ENCODE peak calls at places on chromosomes 2 and 18, in six cellular contexts. F, J, N, Q, I and Y are unnamed samples. For H3K4me1, the result is how much of the 10 kb centered on the place peaks cover.

GRCh38 chr2:29063646-29064372 is 10.5 kb downstream of the PCARE start:
- DNase-seq in I (no peak), J (no peak), F (no peak), N (no peak), Q (no peak), Y (no peak)

GRCh38 chr2:1022178-1022577 is 71.5 kb downstream of the SNTG2 start:
- DNase-seq in F (no peak), N (no peak), J (no peak), I (no peak), Q (no peak), Y (no peak)

GRCh38 chr2:191217580-191217979 is 27.6 kb upstream of the MYO1B start:
- DNase-seq in F (no peak), Q (no peak), I (no peak), N (no peak), J (no peak), Y (no peak)

GRCh38 chr18:40017026-40017425 is 1938.0 kb upstream of the PIK3C3 start:
- DNase-seq in Q (no peak), F (no peak), J (no peak), I (no peak), N (no peak), Y (no peak)

GRCh38 chr18:13280066-13280795 is 61.7 kb downstream of the LDLRAD4 start:
- DNase-seq in I (no peak), Q (no peak), J (peak), F (no peak), N (no peak), Y (no peak)

GRCh38 chr2:232075859-232076258 is 114.3 kb downstream of the DIS3L2 start:
- DNase-seq in I (peak), F (no peak), J (no peak), N (no peak), Q (no peak), Y (no peak)

GRCh38 chr2:112683550-112684414 is 37.0 kb upstream of the NT5DC4 start:
- DNase-seq in I (no peak), Q (no peak), N (no peak), J (no peak), F (no peak), Y (no peak)

GRCh38 chr2:62147610-62148301 is 48.2 kb upstream of the B3GNT2 start:
- DNase-seq in J (no peak), F (no peak), Q (no peak), I (no peak), N (no peak), Y (no peak)

GRCh38 chr18:27544211-27544610 is 359.1 kb upstream of the CHST9 start:
- DNase-seq in I (no peak), F (no peak), Q (no peak), N (no peak), J (no peak), Y (no peak)

GRCh38 chr2:230891108-230891507 is 26.4 kb downstream of the ITM2C start:
- DNase-seq in F (no peak), N (no peak), I (no peak), J (no peak), Q (no peak), Y (no peak)

GRCh38 chr18:3966246-3966984 is 488.7 kb downstream of the DLGAP1 start:
- DNase-seq in Q (no peak), J (no peak), F (no peak), I (no peak), N (no peak), Y (no peak)

GRCh38 chr2:88350262-88350640 is 102.2 kb downstream of the FOXI3 start:
- DNase-seq in F (no peak), N (no peak), J (no peak), Q (no peak), I (no peak), Y (no peak)

GRCh38 chr2:142825861-142826260 is 51.6 kb upstream of the KYNU start:
- DNase-seq in N (no peak), I (no peak), Q (no peak), F (no peak), J (no peak), Y (no peak)

GRCh38 chr18:75165926-75166325 is 43.0 kb downstream of the PTGR3 start:
- DNase-seq in J (no peak), I (no peak), N (no peak), F (no peak), Q (no peak), Y (no peak)

GRCh38 chr2:217356142-217356541 is 496.3 kb upstream of the TNP1 start:
- DNase-seq in J (no peak), Q (no peak), N (no peak), F (no peak), I (no peak), Y (no peak)

GRCh38 chr2:23992931-23993330 is 17.0 kb upstream of the MFSD2B start:
- DNase-seq in J (no peak), N (no peak), F (no peak), Q (no peak), I (no peak), Y (no peak)

GRCh38 chr18:58378411-58378820 is 250.5 kb downstream of the ALPK2 start:
- DNase-seq in N (no peak), Q (no peak), I (no peak), J (no peak), F (no peak), Y (no peak)

GRCh38 chr2:105518897-105519296 is 120.0 kb upstream of the FHL2 start:
- DNase-seq in J (no peak), N (no peak), I (peak), Q (peak), F (no peak), Y (no peak)

GRCh38 chr2:230734247-230735175 is 21.9 kb downstream of the CAB39 start:
- DNase-seq in N (no peak), I (no peak), J (no peak), Q (no peak), F (no peak), Y (no peak)

DNA sequence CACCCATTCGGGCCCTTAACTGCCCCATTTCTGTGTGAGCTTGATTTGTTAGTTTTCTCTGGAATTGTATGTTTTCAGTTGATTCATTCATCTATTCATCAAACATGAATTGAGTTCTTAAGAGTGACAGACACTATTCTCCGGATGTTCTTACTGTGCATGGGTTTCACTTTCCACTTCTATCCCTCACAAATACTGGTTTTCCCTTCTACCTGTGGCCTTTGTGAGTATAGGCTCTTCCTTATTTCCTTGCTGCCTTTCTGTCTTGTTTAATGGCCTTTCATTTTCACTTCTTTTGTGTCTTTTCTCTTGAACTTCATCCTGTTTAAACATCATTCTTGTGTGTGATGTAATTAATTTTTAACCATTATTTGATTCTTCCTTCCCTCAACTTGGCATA is 90.7 kb downstream of the CRIM1 start:
- DNase-seq in N (no peak), J (no peak), F (no peak), I (no peak), Q (no peak), Y (no peak)
- H3K4me1 ChIP-seq in N (under half), J (half or more), F (under half), I (under half), Q (under half), Y (under half)

GRCh38 chr2:69644506-69644979 is 1.0 kb upstream of the AAK1 start:
- DNase-seq in N (no peak), J (peak), F (no peak), I (no peak), Q (no peak), Y (no peak)

GRCh38 chr2:69645026-69645425 is 1.5 kb upstream of the AAK1 start:
- DNase-seq in F (no peak), N (no peak), Q (no peak), I (peak), J (no peak), Y (no peak)

GRCh38 chr2:69645926-69646325 is 2.4 kb upstream of the AAK1 start:
- DNase-seq in I (no peak), F (no peak), J (no peak), Q (no peak), N (no peak), Y (no peak)

GRCh38 chr2:69643602-69644505 is at the start of gene AAK1:
- DNase-seq in F (peak), I (peak), J (peak), N (peak), Q (peak), Y (peak)

DNA sequence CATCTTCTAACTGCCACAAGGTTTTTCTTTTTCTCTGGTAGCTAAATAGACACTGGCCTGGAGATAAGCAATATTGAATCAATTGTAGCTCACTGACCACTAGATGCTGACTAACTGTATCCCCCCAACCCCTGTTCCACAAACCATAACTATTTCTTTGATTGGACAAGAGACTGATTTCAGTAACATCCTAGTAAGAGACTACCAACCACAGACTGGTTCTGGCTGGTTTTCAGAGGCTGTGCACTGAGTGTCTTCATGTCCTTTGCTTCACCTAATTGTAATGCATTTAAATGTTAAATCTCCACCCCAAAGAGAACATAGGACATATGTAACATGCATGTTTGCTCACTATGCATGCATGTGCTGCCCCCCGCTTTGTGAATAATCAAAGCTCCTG is 3.2 kb upstream of the AAK1 start:
- DNase-seq in N (no peak), J (no peak), I (no peak), F (no peak), Q (no peak), Y (no peak)
- H3K4me1 ChIP-seq in N (under half), J (under half), I (under half), F (under half), Q (under half), Y (under half)

DNA sequence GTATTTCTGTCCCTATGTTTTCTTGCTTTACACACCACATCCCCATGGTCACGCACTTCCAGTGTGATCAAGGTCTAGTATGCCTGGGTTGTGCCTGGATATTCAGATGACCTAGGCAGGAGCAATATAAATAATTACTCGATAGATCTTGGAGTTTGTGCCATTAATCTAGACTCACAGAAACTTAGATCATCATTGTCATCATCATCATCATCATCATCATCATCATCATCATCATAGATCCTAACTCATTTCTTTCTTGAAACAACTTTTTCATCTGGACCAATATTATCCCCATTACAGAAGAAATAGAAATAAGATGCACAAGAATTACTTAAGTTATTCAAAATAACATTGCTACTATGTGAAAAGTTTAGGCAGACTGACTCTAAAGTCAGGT is 130.3 kb upstream of the LRRTM4 start:
- DNase-seq in I (no peak), N (no peak), J (no peak), Q (no peak), F (no peak), Y (no peak)
- H3K4me1 ChIP-seq in I (under half), N (under half), J (under half), Q (under half), F (under half), Y (under half)

GRCh38 chr2:239266779-239267410 is 133.9 kb downstream of the HDAC4 start:
- DNase-seq in I (no peak), J (no peak), F (no peak), Q (peak), N (no peak), Y (no peak)

GRCh38 chr2:239267411-239267941 is 133.3 kb downstream of the HDAC4 start:
- DNase-seq in F (peak), J (peak), N (peak), Q (peak), I (no peak), Y (peak)

GRCh38 chr2:239266436-239266770 is 134.4 kb downstream of the HDAC4 start:
- DNase-seq in J (no peak), F (no peak), N (no peak), Q (no peak), I (no peak), Y (no peak)

GRCh38 chr2:239264838-239265651 is 135.8 kb downstream of the HDAC4 start:
- DNase-seq in N (peak), F (no peak), I (peak), Q (peak), J (no peak), Y (peak)

GRCh38 chr2:239265681-239266435 is 135.0 kb downstream of the HDAC4 start:
- DNase-seq in J (no peak), I (no peak), N (no peak), Q (peak), F (no peak), Y (no peak)
- H3K4me1 ChIP-seq in J (half or more), I (under half), N (under half), Q (half or more), F (under half), Y (under half)

GRCh38 chr2:42140501-42140900 is 28.7 kb upstream of the EML4 start:
- DNase-seq in I (no peak), F (no peak), N (no peak), J (no peak), Q (no peak), Y (no peak)
- H3K4me1 ChIP-seq in I (under half), F (under half), N (under half), J (under half), Q (half or more), Y (under half)

GRCh38 chr2:170031288-170031687 is 146.7 kb upstream of the MYO3B start:
- DNase-seq in J (no peak), F (no peak), Q (no peak), I (no peak), N (no peak), Y (no peak)
- H3K4me1 ChIP-seq in J (under half), F (under half), Q (under half), I (under half), N (under half), Y (under half)